ENCODE peak calls at places on chromosomes 2 and 18, in four cellular contexts. F is uterus, I is AG09309, Q is GM13976. X is an unnamed sample.

GRCh38 chr2:52597361-52597760 is 1170.2 kb upstream of the CHAC2 start:
- DNase-seq in I (no peak), Q (no peak), F (no peak), X (no peak)

GRCh38 chr2:160387558-160388262 is 105.9 kb downstream of the RBMS1 start:
- DNase-seq in I (peak; percentile 97), Q (no peak), F (peak; percentile 77), X (peak; percentile 95)

GRCh38 chr2:72605836-72606442 is 219.9 kb downstream of the EXOC6B start:
- DNase-seq in F (no peak), Q (peak; percentile 24), I (no peak), X (no peak)

GRCh38 chr2:67255933-67256615 is 141.1 kb upstream of the ETAA1 start:
- DNase-seq in I (peak; percentile 44), Q (no peak), F (no peak), X (peak; percentile 7)

GRCh38 chr18:8469793-8470192 is 139.4 kb upstream of the RAB12 start:
- DNase-seq in F (no peak), Q (no peak), I (peak; percentile 18), X (no peak)

GRCh38 chr2:88329815-88330603 is 122.5 kb downstream of the FOXI3 start:
- DNase-seq in Q (peak; percentile 47), F (no peak), I (peak; percentile 2), X (no peak)

GRCh38 chr2:231795525-231796327 is 9.5 kb downstream of the COPS7B start:
- DNase-seq in I (no peak), F (no peak), Q (no peak), X (peak; percentile 53)

GRCh38 chr2:240514631-240515030 is 43.2 kb downstream of the ANKMY1 start:
- DNase-seq in F (peak; percentile 7), I (no peak), Q (no peak), X (no peak)

GRCh38 chr2:173037245-173038106 is 38.2 kb upstream of the MAP3K20 start:
- DNase-seq in Q (no peak), F (peak; percentile 34), I (no peak), X (no peak)

GRCh38 chr2:138244400-138245001 is 257.1 kb upstream of the SPOPL start:
- DNase-seq in I (no peak), F (no peak), Q (no peak), X (no peak)

GRCh38 chr2:152376385-152376784 is 41.4 kb downstream of the FMNL2 start:
- DNase-seq in F (no peak), I (no peak), Q (no peak), X (no peak)

GRCh38 chr18:2143666-2144065 is 427.6 kb downstream of the METTL4 start:
- DNase-seq in Q (no peak), I (no peak), F (no peak), X (no peak)

GRCh38 chr18:61736168-61736567 is 156.6 kb downstream of the RNF152 start:
- DNase-seq in I (no peak), F (no peak), Q (no peak), X (no peak)

GRCh38 chr18:58105908-58106673 is 62.1 kb downstream of the NEDD4L start:
- DNase-seq in Q (no peak), F (no peak), I (no peak), X (no peak)

GRCh38 chr2:10424051-10424450 is 24.1 kb downstream of the ODC1 start:
- DNase-seq in I (peak; percentile 42), F (no peak), Q (no peak), X (no peak)

GRCh38 chr2:111120253-111121027 is at the start of gene BCL2L11:
- DNase-seq in Q (peak; percentile 92), I (peak; percentile 49), F (peak; percentile 92), X (peak; percentile 65)
- TF ChIP-seq CTCF in Q (no peak), I (no peak), F (no peak), X (no peak)

DNA sequence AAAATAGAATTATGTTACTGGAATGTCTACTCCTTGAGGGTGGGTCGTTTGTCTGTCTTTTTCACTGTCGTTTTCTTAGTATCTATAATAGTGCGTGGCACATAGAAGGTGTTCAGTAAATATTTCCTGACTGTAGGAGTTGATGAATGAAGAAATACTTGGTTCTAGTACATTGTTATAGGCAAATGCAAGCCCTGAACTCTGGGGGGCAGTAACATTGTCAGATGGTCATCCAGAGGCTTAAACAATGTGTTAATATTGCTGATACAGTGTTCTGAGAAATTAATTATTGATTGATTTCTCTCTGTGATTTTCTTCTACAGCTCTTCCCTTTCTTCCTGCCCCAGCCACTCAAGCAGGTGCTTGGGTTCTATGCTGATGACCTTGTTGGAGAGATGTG is 24.4 kb upstream of the THOC1 start:
- DNase-seq in F (no peak), I (no peak), Q (no peak), X (no peak)
- TF ChIP-seq CTCF in F (no peak), I (peak; percentile 35), Q (no peak), X (peak; percentile 6)

DNA sequence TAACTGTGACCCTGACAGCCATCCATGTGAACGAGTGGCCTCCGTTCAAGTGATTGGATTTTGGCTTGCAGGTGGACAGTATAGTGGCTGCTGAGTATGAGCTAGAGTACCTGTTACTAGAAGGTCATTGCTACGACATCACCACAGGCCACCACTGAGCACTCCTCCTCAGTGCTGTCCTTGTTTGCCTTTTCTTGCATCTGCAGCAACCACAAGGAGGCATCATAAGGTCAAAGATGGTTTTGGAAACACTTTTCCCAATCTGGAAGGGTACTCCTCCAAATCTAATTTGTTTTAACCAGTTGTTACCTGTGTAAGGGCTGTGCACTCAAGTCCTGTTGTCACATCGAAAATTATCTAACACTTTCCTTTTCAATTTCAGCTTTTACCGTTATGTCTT is 81.2 kb downstream of the UGGT1 start:
- DNase-seq in Q (no peak), I (no peak), F (no peak), X (no peak)
- TF ChIP-seq CTCF in Q (no peak), I (no peak), F (no peak), X (peak; percentile 26)

DNA sequence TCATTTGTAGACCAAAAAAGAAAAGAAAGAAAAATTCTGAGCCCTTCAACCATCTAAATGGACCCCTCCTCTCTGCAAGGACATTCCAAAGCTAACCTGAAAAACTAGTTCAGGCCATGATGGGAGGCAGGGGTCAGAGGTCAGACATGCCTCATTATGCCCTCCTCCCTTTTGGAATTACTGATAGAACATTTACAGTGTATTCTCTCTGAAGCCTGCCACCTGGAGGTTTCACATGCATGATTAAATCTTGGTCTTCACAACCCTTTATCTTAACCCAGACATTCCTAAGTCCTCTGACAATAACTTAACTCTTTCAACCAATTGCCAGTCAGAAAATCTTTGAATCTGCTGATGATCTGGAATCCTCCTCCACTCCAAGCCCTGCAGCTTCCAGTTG is 86.0 kb downstream of the SPP2 start:
- DNase-seq in Q (no peak), I (no peak), F (no peak), X (no peak)
- TF ChIP-seq CTCF in Q (peak; percentile 15), I (no peak), F (no peak), X (no peak)

GRCh38 chr2:135783416-135783815 is 41.8 kb downstream of the UBXN4 start:
- DNase-seq in I (no peak), F (no peak), Q (no peak), X (no peak)

GRCh38 chr2:135782231-135782630 is 40.6 kb downstream of the UBXN4 start:
- DNase-seq in F (no peak), Q (no peak), I (no peak), X (no peak)

GRCh38 chr2:135790423-135790822 is 46.6 kb downstream of the LCT start:
- DNase-seq in Q (no peak), I (no peak), F (no peak), X (no peak)

DNA sequence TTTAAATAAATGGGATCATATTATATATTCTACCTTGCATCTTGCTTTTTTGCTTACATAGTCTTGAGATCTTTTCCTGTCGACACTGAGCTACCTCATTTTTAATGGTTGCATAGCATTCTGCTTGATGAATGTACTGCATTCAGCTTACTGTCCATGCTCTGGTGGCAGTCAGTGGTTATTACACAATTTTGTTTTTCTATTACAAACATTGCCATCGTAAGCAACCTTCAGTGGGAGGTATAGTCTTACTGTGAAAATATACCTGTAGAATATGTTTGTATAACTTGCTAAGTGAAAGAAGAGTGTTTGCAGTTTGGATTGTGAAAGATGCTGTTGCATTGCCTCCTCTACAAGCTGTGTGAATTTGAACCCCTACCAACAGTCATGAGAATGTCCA is 43.4 kb downstream of the UBXN4 start:
- DNase-seq in Q (no peak), F (no peak), I (no peak), X (no peak)
- TF ChIP-seq CTCF in Q (no peak), F (no peak), I (peak; percentile 30), X (no peak)

GRCh38 chr2:147082850-147083522 is 761.8 kb upstream of the ACVR2A start:
- DNase-seq in I (peak; percentile 4), F (peak; percentile 16), Q (peak; percentile 31), X (peak; percentile 60)
- TF ChIP-seq CTCF in I (peak; percentile 63), F (peak; percentile 73), Q (peak; percentile 74), X (peak; percentile 86)

GRCh38 chr18:47285456-47285855 is 34.0 kb upstream of the SKOR2 start:
- DNase-seq in Q (no peak), F (no peak), I (no peak), X (no peak)

GRCh38 chr18:47286776-47287410 is 35.4 kb upstream of the SKOR2 start:
- DNase-seq in Q (no peak), F (no peak), I (no peak), X (no peak)

GRCh38 chr18:47280121-47280520 is 28.7 kb upstream of the SKOR2 start:
- DNase-seq in F (no peak), I (no peak), Q (no peak), X (no peak)

GRCh38 chr18:47284691-47285370 is 33.4 kb upstream of the SKOR2 start:
- DNase-seq in Q (no peak), F (no peak), I (no peak), X (no peak)

DNA sequence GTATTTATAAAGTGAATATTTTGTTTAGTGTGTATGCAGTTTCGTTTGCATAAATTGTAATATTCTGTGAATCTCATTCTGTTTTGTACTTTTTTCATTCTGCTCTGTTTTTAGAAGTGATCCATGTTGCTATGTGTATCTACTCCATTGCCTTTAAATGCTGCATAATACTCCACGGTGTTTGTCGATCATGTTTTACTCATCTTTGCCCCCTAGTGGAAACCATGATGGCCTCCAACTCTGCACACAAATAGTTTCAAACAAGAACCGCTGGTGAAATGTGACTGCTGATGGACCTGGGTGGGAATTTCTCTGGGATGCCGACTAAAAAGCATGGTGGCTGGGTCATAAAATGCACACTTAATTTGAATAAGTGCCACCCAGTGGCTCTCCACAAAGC is 32.0 kb upstream of the SKOR2 start:
- DNase-seq in Q (no peak), F (no peak), I (peak; percentile 1), X (no peak)
- TF ChIP-seq CTCF in Q (no peak), F (no peak), I (peak; percentile 61), X (peak; percentile 35)

GRCh38 chr2:36484454-36484853 is 113.5 kb downstream of the FEZ2 start:
- DNase-seq in I (no peak), Q (no peak), F (no peak), X (no peak)
- TF ChIP-seq CTCF in I (no peak), Q (no peak), F (no peak), X (no peak)

GRCh38 chr2:105377871-105378270 is 21.0 kb downstream of the FHL2 start:
- DNase-seq in Q (no peak), F (no peak), I (no peak), X (no peak)
- TF ChIP-seq CTCF in Q (no peak), F (no peak), I (no peak), X (peak; percentile 1)

X was measured in AG09319.